ENCODE peak calls at places on chromosomes 12 and 14, in nine cellular contexts. Y, R, I, W, Q, N, E, L and C are unnamed samples.

GRCh38 chr12:99521664-99522063 is 125.9 kb upstream of the GARIN6 start:
- DNase-seq in N (no peak), Q (no peak), L (no peak), Y (no peak), R (no peak), I (no peak), E (no peak), W (no peak), C (no peak)

GRCh38 chr12:120069278-120069677 is 47.3 kb downstream of the RAB35 start:
- DNase-seq in L (no peak), N (no peak), Q (no peak), E (no peak), Y (no peak), R (no peak), I (no peak), W (no peak), C (no peak)

GRCh38 chr14:60164404-60164716 is 838 bp downstream of the DHRS7 start:
- DNase-seq in N (no peak), L (no peak), W (no peak), I (no peak), Q (no peak), E (no peak), R (no peak), Y (no peak), C (no peak)

GRCh38 chr12:124168016-124168415 is 126.9 kb upstream of the RFLNA start:
- DNase-seq in R (no peak), Q (no peak), N (no peak), I (no peak), E (no peak), W (no peak), Y (no peak), L (no peak), C (no peak)

GRCh38 chr14:38001501-38001900 is 206.2 kb upstream of the SSTR1 start:
- DNase-seq in R (no peak), I (no peak), N (no peak), Q (no peak), L (no peak), W (no peak), Y (no peak), E (no peak), C (no peak)

GRCh38 chr14:104917992-104918391 is 6.7 kb upstream of the PLD4 start:
- DNase-seq in W (no peak), Y (no peak), Q (no peak), E (no peak), N (no peak), R (no peak), L (no peak), I (no peak), C (no peak)

GRCh38 chr12:90253142-90253541 is 544.5 kb upstream of the ATP2B1 start:
- DNase-seq in E (no peak), R (no peak), Q (no peak), I (no peak), Y (no peak), L (peak), N (no peak), W (no peak), C (no peak)

GRCh38 chr12:106179086-106179485 is 40.3 kb upstream of the NUAK1 start:
- DNase-seq in L (no peak), N (no peak), E (no peak), Y (no peak), Q (no peak), W (no peak), I (no peak), R (peak), C (peak)

GRCh38 chr12:107042801-107043200 is 50.5 kb downstream of the CRY1 start:
- DNase-seq in I (no peak), L (no peak), R (no peak), W (no peak), E (no peak), N (no peak), Y (no peak), Q (no peak), C (no peak)